ENCODE peak calls at places on chromosomes 6 and 20, in four cellular contexts. One of them, this sample, is unnamed.

GRCh38 chr6:56922645-56923044 is 32.3 kb upstream of the BEND6 start:
- DNase-seq in activated CD8-positive, alpha-beta memory T cell treated with anti-CD3 and anti-CD28 coated beads for 4 hours: no peak
- DNase-seq in SK-MEL-5: no peak
- DNase-seq in fibroblast of pulmonary artery: no peak
- DNase-seq in this sample: no peak

GRCh38 chr6:26597389-26597766 is 625 bp downstream of the ABT1 start:
- DNase-seq in activated CD8-positive, alpha-beta memory T cell treated with anti-CD3 and anti-CD28 coated beads for 4 hours: no peak
- DNase-seq in SK-MEL-5: no peak
- DNase-seq in fibroblast of pulmonary artery: no peak
- DNase-seq in this sample: no peak

GRCh38 chr6:51515052-51515402 is 572.4 kb downstream of the PKHD1 start:
- DNase-seq in activated CD8-positive, alpha-beta memory T cell treated with anti-CD3 and anti-CD28 coated beads for 4 hours: no peak
- DNase-seq in SK-MEL-5: peak; percentile 68
- DNase-seq in fibroblast of pulmonary artery: no peak
- DNase-seq in this sample: no peak

GRCh38 chr6:96851858-96852257 is 14.6 kb upstream of the GPR63 start:
- DNase-seq in activated CD8-positive, alpha-beta memory T cell treated with anti-CD3 and anti-CD28 coated beads for 4 hours: no peak
- DNase-seq in SK-MEL-5: no peak
- DNase-seq in fibroblast of pulmonary artery: no peak
- DNase-seq in this sample: no peak

GRCh38 chr6:154457881-154458284 is 52.6 kb downstream of the CNKSR3 start:
- DNase-seq in activated CD8-positive, alpha-beta memory T cell treated with anti-CD3 and anti-CD28 coated beads for 4 hours: no peak
- DNase-seq in SK-MEL-5: peak; percentile 8
- DNase-seq in fibroblast of pulmonary artery: no peak
- DNase-seq in this sample: no peak

GRCh38 chr6:31441368-31442267 is 38.2 kb downstream of the MICA start:
- DNase-seq in activated CD8-positive, alpha-beta memory T cell treated with anti-CD3 and anti-CD28 coated beads for 4 hours: peak; percentile 79
- DNase-seq in SK-MEL-5: peak; percentile 67
- DNase-seq in fibroblast of pulmonary artery: peak; percentile 62
- DNase-seq in this sample: peak; percentile 96

GRCh38 chr6:41691426-41692079 is 43.9 kb downstream of the TFEB start:
- DNase-seq in activated CD8-positive, alpha-beta memory T cell treated with anti-CD3 and anti-CD28 coated beads for 4 hours: no peak
- DNase-seq in SK-MEL-5: no peak
- DNase-seq in fibroblast of pulmonary artery: no peak
- DNase-seq in this sample: peak; percentile 17

GRCh38 chr6:84462697-84463096 is 235.3 kb upstream of the CEP162 start:
- DNase-seq in activated CD8-positive, alpha-beta memory T cell treated with anti-CD3 and anti-CD28 coated beads for 4 hours: no peak
- DNase-seq in SK-MEL-5: no peak
- DNase-seq in fibroblast of pulmonary artery: peak; percentile 84
- DNase-seq in this sample: no peak

GRCh38 chr6:82333781-82334180 is 29.8 kb upstream of the TPBG start:
- DNase-seq in activated CD8-positive, alpha-beta memory T cell treated with anti-CD3 and anti-CD28 coated beads for 4 hours: no peak
- DNase-seq in SK-MEL-5: no peak
- DNase-seq in fibroblast of pulmonary artery: no peak
- DNase-seq in this sample: no peak

GRCh38 chr6:21045135-21045616 is 510.9 kb downstream of the CDKAL1 start:
- DNase-seq in activated CD8-positive, alpha-beta memory T cell treated with anti-CD3 and anti-CD28 coated beads for 4 hours: no peak
- DNase-seq in SK-MEL-5: no peak
- DNase-seq in fibroblast of pulmonary artery: no peak
- DNase-seq in this sample: no peak

GRCh38 chr6:53581161-53581560 is 36.3 kb upstream of the GCLC start:
- DNase-seq in activated CD8-positive, alpha-beta memory T cell treated with anti-CD3 and anti-CD28 coated beads for 4 hours: no peak
- DNase-seq in SK-MEL-5: no peak
- DNase-seq in fibroblast of pulmonary artery: peak; percentile 21
- DNase-seq in this sample: no peak

GRCh38 chr20:49510562-49511117 is 28.2 kb upstream of the KCNB1 start:
- DNase-seq in activated CD8-positive, alpha-beta memory T cell treated with anti-CD3 and anti-CD28 coated beads for 4 hours: no peak
- DNase-seq in SK-MEL-5: no peak
- DNase-seq in fibroblast of pulmonary artery: peak; percentile 90
- DNase-seq in this sample: no peak

GRCh38 chr20:23629542-23630391 is 8.0 kb downstream of the CST3 start:
- DNase-seq in activated CD8-positive, alpha-beta memory T cell treated with anti-CD3 and anti-CD28 coated beads for 4 hours: no peak
- DNase-seq in SK-MEL-5: no peak
- DNase-seq in fibroblast of pulmonary artery: no peak
- DNase-seq in this sample: no peak

GRCh38 chr20:46040902-46041535 is 12.0 kb downstream of the SLC12A5 start:
- DNase-seq in activated CD8-positive, alpha-beta memory T cell treated with anti-CD3 and anti-CD28 coated beads for 4 hours: no peak
- DNase-seq in SK-MEL-5: peak; percentile 40
- DNase-seq in fibroblast of pulmonary artery: peak; percentile 53
- DNase-seq in this sample: no peak

GRCh38 chr20:53993310-53993709 is 77.1 kb downstream of the BCAS1 start:
- DNase-seq in activated CD8-positive, alpha-beta memory T cell treated with anti-CD3 and anti-CD28 coated beads for 4 hours: no peak
- DNase-seq in SK-MEL-5: no peak
- DNase-seq in fibroblast of pulmonary artery: no peak
- DNase-seq in this sample: no peak

GRCh38 chr6:46954819-46955520 is 33.2 kb upstream of the ADGRF5 start:
- DNase-seq in activated CD8-positive, alpha-beta memory T cell treated with anti-CD3 and anti-CD28 coated beads for 4 hours: no peak
- DNase-seq in SK-MEL-5: no peak
- DNase-seq in fibroblast of pulmonary artery: peak; percentile 36
- DNase-seq in this sample: no peak

GRCh38 chr6:92408350-92408749 is 1011.0 kb downstream of the EPHA7 start:
- DNase-seq in activated CD8-positive, alpha-beta memory T cell treated with anti-CD3 and anti-CD28 coated beads for 4 hours: no peak
- DNase-seq in SK-MEL-5: no peak
- DNase-seq in fibroblast of pulmonary artery: no peak
- DNase-seq in this sample: no peak

GRCh38 chr20:58794510-58795180 is 56.1 kb downstream of the GNAS-AS1 start:
- DNase-seq in activated CD8-positive, alpha-beta memory T cell treated with anti-CD3 and anti-CD28 coated beads for 4 hours: no peak
- DNase-seq in SK-MEL-5: no peak
- DNase-seq in fibroblast of pulmonary artery: no peak
- DNase-seq in this sample: no peak

GRCh38 chr20:40510622-40511021 is 178.4 kb downstream of the MAFB start:
- DNase-seq in activated CD8-positive, alpha-beta memory T cell treated with anti-CD3 and anti-CD28 coated beads for 4 hours: no peak
- DNase-seq in SK-MEL-5: no peak
- DNase-seq in fibroblast of pulmonary artery: no peak
- DNase-seq in this sample: no peak

GRCh38 chr20:49505518-49505917 is 23.1 kb upstream of the KCNB1 start:
- DNase-seq in activated CD8-positive, alpha-beta memory T cell treated with anti-CD3 and anti-CD28 coated beads for 4 hours: no peak
- DNase-seq in SK-MEL-5: no peak
- DNase-seq in fibroblast of pulmonary artery: peak; percentile 64
- DNase-seq in this sample: no peak

GRCh38 chr6:73796881-73797280 is 100.9 kb downstream of the CD109 start:
- DNase-seq in activated CD8-positive, alpha-beta memory T cell treated with anti-CD3 and anti-CD28 coated beads for 4 hours: no peak
- DNase-seq in SK-MEL-5: no peak
- DNase-seq in fibroblast of pulmonary artery: no peak
- DNase-seq in this sample: no peak

GRCh38 chr6:140101367-140101766 is 726.9 kb upstream of the CITED2 start:
- DNase-seq in activated CD8-positive, alpha-beta memory T cell treated with anti-CD3 and anti-CD28 coated beads for 4 hours: no peak
- DNase-seq in SK-MEL-5: no peak
- DNase-seq in fibroblast of pulmonary artery: no peak
- DNase-seq in this sample: no peak

This sample was measured in spleen.